ENCODE peak calls at places on chromosomes 13 and 19, in six cellular contexts. G is IMR-90, L is H7, Q is mucosa of descending colon, I is cardiac muscle cell, H is heart right ventricle. R is an unnamed sample.

GRCh38 chr13:48275507-48275906 is 28.0 kb upstream of the RB1 start:
- DNase-seq in G (no peak), L (no peak), Q (no peak), I (no peak), H (no peak), R (no peak)

GRCh38 chr13:34011552-34012085 is 193.7 kb downstream of the RFC3 start:
- DNase-seq in G (no peak), L (no peak), Q (no peak), I (no peak), H (no peak), R (no peak)

GRCh38 chr13:24557121-24557520 is 44.5 kb upstream of the PARP4 start:
- DNase-seq in G (no peak), L (no peak), Q (no peak), I (peak), H (no peak), R (no peak)

GRCh38 chr19:1240925-1241324 is 626 bp upstream of the ATP5F1D start:
- DNase-seq in G (no peak), L (no peak), Q (no peak), I (no peak), H (no peak), R (no peak)

GRCh38 chr13:75985132-75985531 is 349.0 kb downstream of the LMO7 start:
- DNase-seq in G (no peak), L (no peak), Q (no peak), I (no peak), H (no peak), R (no peak)

GRCh38 chr13:45879666-45880065 is 28.1 kb upstream of the SIAH3 start:
- DNase-seq in G (no peak), L (peak), Q (peak), I (no peak), H (peak), R (no peak)

GRCh38 chr19:49431330-49431749 is 6.2 kb downstream of the GFY start:
- DNase-seq in G (no peak), L (peak), Q (no peak), I (no peak), H (no peak), R (no peak)

GRCh38 chr19:3975637-3976087 is 4.8 kb upstream of the DAPK3 start:
- DNase-seq in G (no peak), L (no peak), Q (no peak), I (no peak), H (no peak), R (no peak)

GRCh38 chr13:48235100-48235813 is 2.3 kb downstream of the ITM2B start:
- DNase-seq in G (peak), L (peak), Q (peak), I (peak), H (peak), R (peak)

GRCh38 chr13:113245858-113246791 is 36.7 kb downstream of the CUL4A start:
- DNase-seq in G (peak), L (peak), Q (no peak), I (peak), H (no peak), R (no peak)

GRCh38 chr13:24221007-24221406 is 60.5 kb downstream of the SPATA13 start:
- DNase-seq in G (no peak), L (no peak), Q (no peak), I (no peak), H (no peak), R (no peak)

GRCh38 chr19:56221851-56222250 is 19.8 kb downstream of the ZSCAN5C start:
- DNase-seq in G (no peak), L (no peak), Q (no peak), I (no peak), H (no peak), R (no peak)

GRCh38 chr19:31055454-31055853 is 293.8 kb downstream of the TSHZ3 start:
- DNase-seq in G (no peak), L (no peak), Q (no peak), I (no peak), H (no peak), R (no peak)

GRCh38 chr13:85148009-85148408 is 651.2 kb downstream of the SLITRK6 start:
- DNase-seq in G (no peak), L (peak), Q (no peak), I (peak), H (no peak), R (no peak)

GRCh38 chr13:92952161-92952560 is 274.4 kb upstream of the GPC6 start:
- DNase-seq in G (peak), L (no peak), Q (no peak), I (peak), H (no peak), R (no peak)

GRCh38 chr19:38989066-38989605 is 13.6 kb upstream of the FBXO17 start:
- DNase-seq in G (no peak), L (peak), Q (no peak), I (no peak), H (no peak), R (no peak)

GRCh38 chr13:34654682-34655081 is 287.4 kb upstream of the NBEA start:
- DNase-seq in G (no peak), L (no peak), Q (no peak), I (peak), H (no peak), R (no peak)

GRCh38 chr19:42199440-42200115 is 17.9 kb downstream of the DEDD2 start:
- DNase-seq in G (no peak), L (peak), Q (peak), I (no peak), H (peak), R (peak)

GRCh38 chr19:32407004-32407992 is 1.7 kb downstream of the DPY19L3 start:
- DNase-seq in G (peak), L (peak), Q (no peak), I (peak), H (no peak), R (no peak)
- H3K4me3 ChIP-seq in G (no peak), L (no peak), Q (no peak), I (no peak), H (no peak), R (no peak)

DNA sequence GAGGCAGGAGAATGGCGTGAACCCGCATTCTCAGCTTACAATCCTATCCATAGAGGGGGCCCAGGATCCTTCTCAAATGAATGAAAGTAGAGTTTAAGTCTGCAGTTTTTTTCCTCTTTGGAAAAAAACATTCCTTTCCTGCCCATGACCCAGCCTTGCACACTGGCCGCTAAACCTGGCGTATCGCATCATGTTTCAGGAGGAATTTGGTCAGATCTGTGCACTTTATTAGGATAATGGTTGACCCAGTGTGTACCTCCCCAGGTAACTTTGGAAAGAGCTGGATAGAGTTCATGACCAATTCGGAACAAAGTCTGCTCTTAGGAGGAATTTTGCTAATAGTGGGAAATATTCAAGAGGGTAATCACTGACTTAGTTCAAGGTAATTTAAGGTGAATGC is 46.1 kb downstream of the SIPA1L3 start:
- DNase-seq in G (no peak), L (no peak), Q (no peak), I (no peak), H (no peak), R (no peak)
- H3K4me3 ChIP-seq in G (no peak), L (no peak), Q (no peak), I (no peak), H (no peak), R (no peak)

DNA sequence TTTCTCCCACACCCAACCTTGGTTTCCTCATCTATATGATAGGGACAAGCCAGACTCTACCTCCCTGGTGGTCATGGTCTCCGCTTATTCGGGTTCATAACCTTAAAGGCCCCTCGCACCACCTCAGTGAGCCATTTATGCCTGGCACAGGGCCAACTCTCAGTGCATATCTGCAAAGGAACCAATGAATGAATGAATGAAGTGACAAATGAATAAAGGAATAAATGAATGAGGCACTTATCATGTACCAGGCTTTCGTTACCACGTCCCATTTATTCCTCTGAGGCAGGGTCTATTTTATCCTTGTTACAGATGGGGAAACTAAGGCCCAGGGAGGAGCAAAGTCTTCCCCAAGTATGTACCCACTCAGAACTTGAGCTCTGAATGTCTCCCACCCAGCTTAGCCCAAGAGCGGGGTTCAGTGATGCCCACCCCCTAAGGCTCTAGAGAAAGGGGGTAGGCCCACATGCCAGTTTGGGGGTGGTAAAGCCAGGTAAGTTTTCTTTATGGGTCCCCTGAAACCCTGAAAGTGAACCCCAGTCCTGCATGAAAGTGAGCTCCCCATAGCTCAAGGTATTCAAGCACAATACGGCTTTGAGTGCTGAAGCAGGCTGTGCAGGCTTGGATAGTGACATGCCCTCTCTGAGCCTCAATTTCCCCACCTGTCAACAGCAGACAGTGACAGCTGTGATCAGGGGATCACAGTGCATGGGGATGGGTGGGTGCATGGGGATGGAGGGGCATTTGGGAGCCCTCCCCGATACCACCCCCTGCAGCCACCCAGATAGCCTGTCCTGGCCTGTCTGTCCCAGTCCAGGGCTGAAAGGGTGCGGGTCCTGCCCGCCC is 490 bp upstream of the SLC5A5 start:
- DNase-seq in G (no peak), L (peak), Q (no peak), I (no peak), H (no peak), R (no peak)
- H3K4me3 ChIP-seq in G (no peak), L (no peak), Q (no peak), I (no peak), H (no peak), R (no peak)

GRCh38 chr19:50490411-50490811 is 13.8 kb upstream of the GARIN5A start:
- DNase-seq in G (no peak), L (peak), Q (no peak), I (no peak), H (no peak), R (no peak)
- H3K4me3 ChIP-seq in G (no peak), L (no peak), Q (no peak), I (no peak), H (no peak), R (no peak)

GRCh38 chr19:51125421-51126075 is 842 bp downstream of the SIGLEC9 start:
- DNase-seq in G (no peak), L (no peak), Q (no peak), I (no peak), H (no peak), R (no peak)

GRCh38 chr19:51123381-51124186 is 1.1 kb upstream of the SIGLEC9 start:
- DNase-seq in G (no peak), L (no peak), Q (no peak), I (no peak), H (no peak), R (no peak)

GRCh38 chr19:51122112-51122981 is 2.4 kb upstream of the SIGLEC9 start:
- DNase-seq in G (no peak), L (no peak), Q (no peak), I (peak), H (no peak), R (no peak)

GRCh38 chr19:51124729-51125128 is at the start of gene SIGLEC9:
- DNase-seq in G (no peak), L (no peak), Q (no peak), I (no peak), H (peak), R (no peak)

DNA sequence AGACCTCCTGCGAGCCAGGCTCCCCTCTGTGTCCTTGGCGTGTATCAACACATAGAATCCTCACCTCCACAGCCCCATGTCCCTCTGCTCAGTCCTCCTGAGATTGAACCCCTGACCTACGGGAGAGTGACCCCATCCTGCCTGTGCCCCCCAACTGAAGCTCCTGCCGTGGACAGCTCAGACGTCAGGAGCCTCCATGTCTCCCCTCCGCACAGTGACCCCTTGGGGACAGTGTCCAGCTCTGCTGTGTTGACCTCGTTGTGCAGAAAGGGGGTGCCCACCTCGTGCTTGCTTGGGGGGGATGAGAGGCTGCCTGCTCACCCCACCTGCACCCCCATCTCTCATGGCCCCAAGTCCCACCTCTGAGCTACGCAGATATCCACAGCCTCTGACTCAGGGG is 490 bp upstream of the SIGLEC9 start:
- DNase-seq in G (no peak), L (no peak), Q (no peak), I (no peak), H (no peak), R (no peak)
- H3K4me3 ChIP-seq in G (no peak), L (no peak), Q (no peak), I (no peak), H (no peak), R (no peak)

GRCh38 chr19:18051887-18052286 is 34.8 kb downstream of the IL12RB1 start:
- DNase-seq in G (no peak), L (peak), Q (no peak), I (peak), H (peak), R (no peak)
- H3K4me3 ChIP-seq in G (no peak), L (no peak), Q (no peak), I (no peak), H (no peak), R (no peak)

DNA sequence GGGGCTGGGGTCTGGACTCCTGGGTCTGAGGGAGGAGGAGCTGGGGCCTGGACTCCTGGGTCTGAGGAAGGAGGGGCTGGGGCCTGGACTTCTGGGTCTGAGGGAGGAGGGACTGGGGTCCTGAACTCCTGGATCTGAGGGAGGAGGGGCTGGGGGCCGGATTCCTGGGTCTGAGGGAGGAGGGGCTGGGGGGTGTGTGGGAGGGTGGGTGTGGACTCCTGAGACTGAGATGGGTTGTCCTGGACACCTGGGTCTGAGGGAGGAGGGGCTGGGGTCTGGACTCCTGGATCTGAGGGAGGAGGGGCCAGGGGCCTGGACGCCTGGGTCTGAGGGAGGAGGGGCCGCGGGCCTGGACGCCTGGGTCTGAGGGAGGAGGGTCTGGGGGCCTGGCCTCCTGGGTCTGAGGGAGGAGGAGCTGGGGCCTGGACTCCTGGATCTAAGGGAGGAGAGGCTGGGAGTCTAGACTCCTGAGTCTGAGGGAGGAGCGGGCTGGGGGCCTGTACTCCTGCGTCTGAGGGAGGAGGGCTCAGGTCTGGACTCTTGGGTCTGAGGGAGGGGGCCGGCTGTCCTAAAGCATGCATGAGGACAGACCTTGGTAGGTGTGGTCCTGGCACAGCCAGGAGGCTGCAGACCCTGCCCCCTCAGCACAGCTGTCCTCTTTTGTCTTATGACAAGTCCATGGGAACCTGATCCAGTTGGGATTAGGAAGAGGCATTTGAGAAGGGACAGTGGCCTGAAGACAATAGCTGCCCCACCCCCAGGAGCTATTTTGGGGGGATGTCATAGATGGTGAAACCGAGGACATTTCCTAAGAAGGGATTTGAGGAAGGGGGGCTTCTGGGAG is 1.4 kb downstream of the TNNT1 start:
- DNase-seq in G (no peak), L (peak), Q (no peak), I (no peak), H (no peak), R (no peak)
- H3K4me3 ChIP-seq in G (no peak), L (no peak), Q (no peak), I (no peak), H (no peak), R (no peak)

DNA sequence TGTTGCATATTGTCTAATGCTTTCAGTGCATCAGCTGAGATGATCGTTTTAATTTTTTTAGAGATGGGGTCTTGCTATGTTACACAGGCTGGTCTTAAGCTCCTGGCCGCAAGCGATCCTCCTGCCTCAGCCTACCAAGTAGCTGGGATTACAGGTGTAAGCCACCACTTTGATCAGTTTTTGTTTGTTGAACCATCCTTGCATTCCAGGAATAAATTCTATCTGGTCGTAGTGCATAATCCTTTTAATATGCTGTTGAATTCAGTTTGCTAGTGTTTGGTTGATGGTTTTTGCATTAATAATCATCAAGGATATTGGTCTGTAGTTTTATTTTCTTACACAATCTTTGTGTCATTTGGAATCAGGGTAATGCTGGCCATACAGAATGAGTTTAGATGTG is 4.4 kb downstream of the ZNF211 start:
- DNase-seq in G (no peak), L (no peak), Q (no peak), I (no peak), H (no peak), R (no peak)
- H3K4me3 ChIP-seq in G (no peak), L (no peak), Q (no peak), I (no peak), H (no peak), R (no peak)

R was measured in GM06990.